ENCODE peak calls at places on chromosomes 13 and 19, in six cellular contexts. U is T-cell; O is epithelial cell of esophagus; I is activated naive CD4-positive, alpha-beta T cell treated with Interleukin-2 at 50 U/mL for 16 hours; Z is EL; W is stimulated activated CD8-positive, alpha-beta memory T cell treated with anti-CD3 and anti-CD28 coated beads, Interleukin-15, amount 100 ng/mL, for 1 hour. G is an unnamed sample.

GRCh38 chr19:4567584-4568071 is 8.1 kb upstream of the SEMA6B start:
- DNase-seq in U (peak), W (peak), Z (peak), I (peak), O (peak), G (peak)

GRCh38 chr19:38840583-38840968 is 9.0 kb upstream of the ECH1 start:
- DNase-seq in W (no peak), O (no peak), I (no peak), U (no peak), Z (no peak), G (no peak)

GRCh38 chr19:10044390-10044789 is 31.1 kb downstream of the RDH8 start:
- DNase-seq in U (no peak), W (no peak), Z (no peak), I (no peak), O (no peak), G (no peak)

GRCh38 chr19:4701557-4701956 is 22.1 kb downstream of the DPP9 start:
- DNase-seq in W (no peak), U (no peak), I (no peak), O (no peak), Z (no peak), G (no peak)

GRCh38 chr13:26061947-26062346 is 10.1 kb upstream of the SHISA2 start:
- DNase-seq in W (no peak), Z (peak), O (peak), U (no peak), I (no peak), G (peak)

GRCh38 chr13:76965759-76966421 is 17.6 kb downstream of the ACOD1 start:
- DNase-seq in O (peak), U (no peak), W (no peak), Z (peak), I (no peak), G (peak)

GRCh38 chr19:47714339-47714738 is 1.1 kb downstream of the EHD2 start:
- DNase-seq in W (no peak), U (no peak), Z (no peak), I (no peak), O (no peak), G (peak)

GRCh38 chr19:23054456-23054855 is 51.5 kb upstream of the ZNF728 start:
- DNase-seq in W (no peak), Z (no peak), O (peak), U (no peak), I (no peak), G (no peak)

GRCh38 chr13:92270990-92271389 is 872.6 kb downstream of the GPC5 start:
- DNase-seq in Z (no peak), W (no peak), U (no peak), O (no peak), I (no peak), G (peak)

GRCh38 chr13:77500094-77500493 is 35.4 kb upstream of the SCEL start:
- DNase-seq in O (no peak), W (no peak), Z (no peak), I (no peak), U (no peak), G (no peak)

GRCh38 chr19:13410946-13411345 is 95.3 kb downstream of the CACNA1A start:
- DNase-seq in U (no peak), Z (no peak), W (no peak), I (no peak), O (no peak), G (no peak)

GRCh38 chr13:48600374-48601364 is 53.1 kb upstream of the CYSLTR2 start:
- DNase-seq in O (no peak), U (no peak), Z (peak), W (no peak), I (no peak), G (peak)